ENCODE peak calls at places on chromosomes 12 and 14, in four cellular contexts. H is breast epithelium, R is upper lobe of left lung, T is right lobe of liver. B is an unnamed sample.

GRCh38 chr12:50242751-50243191 is 40.5 kb downstream of the LIMA1 start:
- DNase-seq in H (no peak), R (no peak), T (no peak), B (no peak)

GRCh38 chr12:6374028-6374780 is 1.2 kb downstream of the SCNN1A start:
- DNase-seq in H (no peak), R (peak; percentile 21), T (no peak), B (no peak)

GRCh38 chr12:47307680-47308399 is 228.1 kb upstream of the AMIGO2 start:
- DNase-seq in H (no peak), R (peak; percentile 67), T (no peak), B (no peak)

GRCh38 chr14:95431199-95432145 is 85.0 kb downstream of the SYNE3 start:
- DNase-seq in H (no peak), R (no peak), T (no peak), B (no peak)

GRCh38 chr14:60276347-60276746 is 27.3 kb downstream of the PPM1A start:
- DNase-seq in H (no peak), R (no peak), T (no peak), B (no peak)

GRCh38 chr12:65725376-65725775 is 98.9 kb upstream of the HMGA2 start:
- DNase-seq in H (no peak), R (no peak), T (no peak), B (no peak)

GRCh38 chr12:24931666-24932405 is 17.1 kb downstream of the BCAT1 start:
- DNase-seq in H (no peak), R (no peak), T (no peak), B (no peak)

GRCh38 chr12:26378721-26379120 is 183.3 kb downstream of the SSPN start:
- DNase-seq in H (no peak), R (no peak), T (no peak), B (peak; percentile 29)

GRCh38 chr14:54330876-54331275 is 65.9 kb upstream of the CDKN3 start:
- DNase-seq in H (no peak), R (no peak), T (no peak), B (no peak)

GRCh38 chr12:124610629-124611558 is 43.5 kb upstream of the NCOR2 start:
- DNase-seq in H (no peak), R (no peak), T (no peak), B (no peak)

GRCh38 chr12:122244565-122245371 is 18.9 kb upstream of the DIABLO start:
- DNase-seq in H (no peak), R (no peak), T (no peak), B (no peak)

GRCh38 chr14:37709419-37710195 is 114.2 kb downstream of the TTC6 start:
- DNase-seq in H (no peak), R (no peak), T (no peak), B (no peak)

GRCh38 chr12:49794021-49794420 is 34.2 kb downstream of the NCKAP5L start:
- DNase-seq in H (no peak), R (no peak), T (no peak), B (no peak)

GRCh38 chr14:39102969-39103957 is at the start of gene SEC23A:
- DNase-seq in H (peak; percentile 86), R (peak; percentile 97), T (peak; percentile 95), B (peak; percentile 95)

GRCh38 chr14:51834218-51834617 is 26.2 kb upstream of the GNG2 start:
- DNase-seq in H (no peak), R (no peak), T (no peak), B (no peak)

GRCh38 chr12:25756974-25757665 is 201.4 kb upstream of the RASSF8 start:
- DNase-seq in H (no peak), R (no peak), T (no peak), B (no peak)

GRCh38 chr14:58864751-58865519 is 227.2 kb downstream of the DACT1 start:
- DNase-seq in H (no peak), R (no peak), T (no peak), B (no peak)

GRCh38 chr12:74254784-74255183 is 282.9 kb upstream of the ATXN7L3B start:
- DNase-seq in H (no peak), R (no peak), T (no peak), B (no peak)

GRCh38 chr12:9134981-9135628 is 19.4 kb upstream of the A2M start:
- DNase-seq in H (no peak), R (no peak), T (no peak), B (no peak)

GRCh38 chr12:95976416-95976832 is 19.7 kb downstream of the HAL start:
- DNase-seq in H (no peak), R (no peak), T (peak; percentile 51), B (no peak)

GRCh38 chr14:104263671-104264358 is 125.4 kb downstream of the KIF26A start:
- DNase-seq in H (no peak), R (peak; percentile 15), T (no peak), B (peak; percentile 5)

GRCh38 chr12:70497508-70497907 is 131.4 kb downstream of the KCNMB4 start:
- DNase-seq in H (no peak), R (no peak), T (no peak), B (no peak)

GRCh38 chr12:128057586-128057985 is 209.4 kb upstream of the TMEM132C start:
- DNase-seq in H (no peak), R (no peak), T (no peak), B (no peak)

GRCh38 chr12:94636462-94637085 is 13.8 kb downstream of the TMCC3 start:
- DNase-seq in H (no peak), R (no peak), T (no peak), B (no peak)

GRCh38 chr14:29475641-29476040 is 452.0 kb downstream of the PRKD1 start:
- DNase-seq in H (no peak), R (no peak), T (no peak), B (no peak)

GRCh38 chr14:38256358-38256840 is 506 bp upstream of the CLEC14A start:
- DNase-seq in H (no peak), R (no peak), T (peak; percentile 21), B (no peak)

GRCh38 chr12:108207791-108208730 is 79.0 kb downstream of the WSCD2 start:
- DNase-seq in H (no peak), R (no peak), T (no peak), B (no peak)

GRCh38 chr12:127060310-127060847 is 1206.6 kb upstream of the TMEM132C start:
- DNase-seq in H (no peak), R (no peak), T (peak; percentile 22), B (no peak)

GRCh38 chr14:36161781-36162180 is 14.7 kb downstream of the PTCSC3 start:
- DNase-seq in H (no peak), R (no peak), T (no peak), B (no peak)

GRCh38 chr12:6923851-6924250 is 3.9 kb upstream of the ATN1 start:
- DNase-seq in H (no peak), R (no peak), T (no peak), B (peak; percentile 27)

GRCh38 chr12:47988073-47989022 is 15.9 kb downstream of the COL2A1 start:
- DNase-seq in H (peak; percentile 15), R (no peak), T (no peak), B (no peak)

GRCh38 chr12:75528692-75529091 is 17.3 kb upstream of the KRR1 start:
- DNase-seq in H (no peak), R (no peak), T (no peak), B (no peak)

GRCh38 chr12:118237053-118237665 is 101.2 kb downstream of the PEBP1 start:
- DNase-seq in H (no peak), R (no peak), T (no peak), B (no peak)

GRCh38 chr12:25692115-25693035 is 139.3 kb upstream of the LMNTD1 start:
- DNase-seq in H (no peak), R (no peak), T (no peak), B (no peak)

GRCh38 chr12:53074999-53075370 is 4.2 kb downstream of the SPRYD3 start:
- DNase-seq in H (no peak), R (no peak), T (no peak), B (no peak)

GRCh38 chr14:68921049-68921448 is 58.1 kb downstream of the ACTN1 start:
- DNase-seq in H (no peak), R (no peak), T (no peak), B (no peak)

GRCh38 chr14:68924392-68925158 is 54.5 kb downstream of the ACTN1 start:
- DNase-seq in H (no peak), R (no peak), T (peak; percentile 62), B (peak; percentile 51)

GRCh38 chr14:68922201-68922613 is 56.9 kb downstream of the ACTN1 start:
- DNase-seq in H (no peak), R (no peak), T (no peak), B (peak; percentile 46)

GRCh38 chr14:68921666-68922065 is 57.4 kb downstream of the ACTN1 start:
- DNase-seq in H (no peak), R (no peak), T (no peak), B (no peak)

DNA sequence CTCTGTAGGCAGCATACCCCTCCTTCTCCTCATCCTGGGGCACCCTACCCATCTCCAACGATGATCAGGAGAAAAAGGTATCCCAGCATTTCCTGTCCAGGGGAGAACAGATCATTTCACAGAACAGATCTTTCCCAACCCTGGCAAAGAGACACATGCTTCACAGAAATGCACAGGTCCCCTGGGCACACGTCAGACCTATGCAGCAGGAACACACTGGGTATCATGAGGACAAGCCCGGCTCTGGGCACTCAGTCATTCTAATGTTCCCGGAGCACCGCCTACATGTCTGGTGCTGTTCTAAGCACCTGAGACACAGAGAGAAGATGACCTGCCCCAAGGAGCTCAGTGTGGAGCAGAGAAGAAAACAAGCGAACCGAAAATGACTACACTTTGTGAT is 56.2 kb downstream of the ACTN1 start:
- DNase-seq in H (no peak), R (no peak), T (no peak), B (no peak)
- H3K27ac ChIP-seq in H (peak overlapping the region; percentile 64), R (no peak overlapping the region), T (peak overlapping the region; percentile 47), B (no peak overlapping the region)

GRCh38 chr14:70563417-70563816 is 28.6 kb upstream of the ADAM20 start:
- DNase-seq in H (no peak), R (no peak), T (no peak), B (no peak)
- TF ChIP-seq POLR2A in H (no peak), R (no peak), T (no peak), B (no peak)

GRCh38 chr12:27550653-27550975 is 26.6 kb downstream of the PPFIBP1 start:
- DNase-seq in H (no peak), R (no peak), T (no peak), B (no peak)
- H3K4me1 ChIP-seq in H (peaks cover 7% of the 10 kb centered on the region), R (peaks cover 46% of the 10 kb centered on the region), T (peaks cover 57% of the 10 kb centered on the region), B (peaks cover 97% of the 10 kb centered on the region)

DNA sequence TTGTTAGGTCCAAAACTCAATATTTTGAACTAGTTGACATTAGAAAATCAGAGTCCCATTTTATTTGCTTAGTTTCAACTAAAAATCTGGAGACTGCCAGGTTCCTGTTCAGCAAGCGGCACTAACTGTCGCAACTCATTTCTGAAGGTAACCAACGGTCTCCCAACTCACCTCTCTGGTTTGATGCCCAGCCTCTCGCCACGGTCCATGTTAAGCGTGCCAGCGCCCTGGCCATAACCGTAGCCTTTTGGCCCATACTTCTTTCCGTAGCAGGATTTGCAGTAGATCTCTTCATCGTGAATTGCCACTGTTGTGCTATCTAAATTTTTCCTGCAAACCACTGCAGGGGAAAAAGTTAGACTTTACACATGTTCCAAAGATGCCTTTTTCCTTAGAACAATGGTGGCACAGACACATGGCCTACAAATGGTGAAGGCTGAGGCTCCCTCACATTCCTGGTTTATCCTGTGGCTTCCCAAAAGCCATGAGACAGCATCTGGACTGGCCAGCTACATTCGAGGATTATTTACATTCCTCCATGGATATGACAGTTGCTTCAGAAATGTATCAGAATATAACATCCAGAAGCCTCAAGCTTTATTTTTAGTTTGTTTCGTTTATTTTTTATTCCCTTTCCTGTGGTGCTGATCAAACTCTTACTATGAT is 15.7 kb downstream of the CSRP2 start:
- DNase-seq in H (no peak), R (no peak), T (no peak), B (no peak)
- H3K27ac ChIP-seq in H (no peak overlapping the region), R (no peak overlapping the region), T (no peak overlapping the region), B (no peak overlapping the region)